ENCODE peak calls at places on chromosomes 12 and 14, in four cellular contexts. One of them, this sample, is unnamed. For H3K27me3, the result is how much of the 10 kb centered on the place peaks cover.

GRCh38 chr14:34365309-34365915 is 96.6 kb downstream of the SPTSSA start:
- DNase-seq in right lobe of liver: no peak
- DNase-seq in CD8-positive, alpha-beta T cell: no peak
- DNase-seq in stomach: no peak
- DNase-seq in this sample: no peak

GRCh38 chr14:99772371-99773283 is 20.6 kb upstream of the EML1 start:
- DNase-seq in right lobe of liver: no peak
- DNase-seq in CD8-positive, alpha-beta T cell: no peak
- DNase-seq in stomach: no peak
- DNase-seq in this sample: no peak

GRCh38 chr12:104357431-104357952 is 54.0 kb downstream of the EID3 start:
- DNase-seq in right lobe of liver: no peak
- DNase-seq in CD8-positive, alpha-beta T cell: no peak
- DNase-seq in stomach: no peak
- DNase-seq in this sample: no peak

GRCh38 chr14:50237448-50237847 is 6.1 kb upstream of the SOS2 start:
- DNase-seq in right lobe of liver: no peak
- DNase-seq in CD8-positive, alpha-beta T cell: no peak
- DNase-seq in stomach: no peak
- DNase-seq in this sample: no peak

GRCh38 chr12:11150832-11151231 is 16.4 kb upstream of the TAS2R30 start:
- DNase-seq in right lobe of liver: no peak
- DNase-seq in CD8-positive, alpha-beta T cell: no peak
- DNase-seq in stomach: no peak
- DNase-seq in this sample: no peak

GRCh38 chr12:111298583-111299436 is 70.1 kb downstream of the PHETA1 start:
- DNase-seq in right lobe of liver: peak
- DNase-seq in CD8-positive, alpha-beta T cell: peak
- DNase-seq in stomach: peak
- DNase-seq in this sample: no peak

GRCh38 chr12:43284441-43284840 is 267.6 kb downstream of the ADAMTS20 start:
- DNase-seq in right lobe of liver: no peak
- DNase-seq in CD8-positive, alpha-beta T cell: no peak
- DNase-seq in stomach: no peak
- DNase-seq in this sample: no peak

GRCh38 chr14:80211143-80212024 is at the start of gene DIO2:
- DNase-seq in right lobe of liver: no peak
- DNase-seq in CD8-positive, alpha-beta T cell: no peak
- DNase-seq in stomach: no peak
- DNase-seq in this sample: peak

GRCh38 chr14:64266206-64266605 is 28.0 kb downstream of the ESR2 start:
- DNase-seq in right lobe of liver: no peak
- DNase-seq in CD8-positive, alpha-beta T cell: no peak
- DNase-seq in stomach: no peak
- DNase-seq in this sample: no peak

GRCh38 chr14:87643005-87643404 is 350.0 kb downstream of the GALC start:
- DNase-seq in right lobe of liver: no peak
- DNase-seq in CD8-positive, alpha-beta T cell: no peak
- DNase-seq in stomach: no peak
- DNase-seq in this sample: no peak

GRCh38 chr12:117583677-117584076 is 222.3 kb upstream of the NOS1 start:
- DNase-seq in right lobe of liver: no peak
- DNase-seq in CD8-positive, alpha-beta T cell: no peak
- DNase-seq in stomach: no peak
- DNase-seq in this sample: no peak

GRCh38 chr12:91289881-91290280 is 107.3 kb upstream of the DCN start:
- DNase-seq in right lobe of liver: no peak
- DNase-seq in CD8-positive, alpha-beta T cell: no peak
- DNase-seq in stomach: no peak
- DNase-seq in this sample: no peak

GRCh38 chr12:64672925-64673409 is 62.7 kb downstream of the RASSF3 start:
- DNase-seq in right lobe of liver: peak
- DNase-seq in CD8-positive, alpha-beta T cell: no peak
- DNase-seq in stomach: peak
- DNase-seq in this sample: peak

GRCh38 chr12:24898606-24899005 is 50.3 kb downstream of the BCAT1 start:
- DNase-seq in right lobe of liver: no peak
- DNase-seq in CD8-positive, alpha-beta T cell: no peak
- DNase-seq in stomach: no peak
- DNase-seq in this sample: no peak

GRCh38 chr14:94048676-94049624 is 22.8 kb downstream of the OTUB2 start:
- DNase-seq in right lobe of liver: no peak
- DNase-seq in CD8-positive, alpha-beta T cell: no peak
- DNase-seq in stomach: no peak
- DNase-seq in this sample: no peak

GRCh38 chr12:122895757-122896636 is at the start of gene VPS37B:
- DNase-seq in right lobe of liver: peak
- DNase-seq in CD8-positive, alpha-beta T cell: peak
- DNase-seq in stomach: peak
- DNase-seq in this sample: peak

GRCh38 chr14:89479802-89480201 is 62.8 kb upstream of the FOXN3 start:
- DNase-seq in right lobe of liver: no peak
- DNase-seq in CD8-positive, alpha-beta T cell: no peak
- DNase-seq in stomach: no peak
- DNase-seq in this sample: no peak

GRCh38 chr14:95256011-95256775 is 63.5 kb downstream of the CLMN start:
- DNase-seq in right lobe of liver: no peak
- DNase-seq in CD8-positive, alpha-beta T cell: no peak
- DNase-seq in stomach: no peak
- DNase-seq in this sample: no peak

GRCh38 chr14:74875941-74876913 is at the start of gene PROX2:
- DNase-seq in right lobe of liver: no peak
- DNase-seq in CD8-positive, alpha-beta T cell: no peak
- DNase-seq in stomach: no peak
- DNase-seq in this sample: no peak

GRCh38 chr12:31896514-31897039 is 62.6 kb upstream of the RESF1 start:
- DNase-seq in right lobe of liver: no peak
- DNase-seq in CD8-positive, alpha-beta T cell: peak
- DNase-seq in stomach: peak
- DNase-seq in this sample: no peak

GRCh38 chr12:84919271-84919670 is 6.7 kb upstream of the SLC6A15 start:
- DNase-seq in right lobe of liver: no peak
- DNase-seq in CD8-positive, alpha-beta T cell: no peak
- DNase-seq in stomach: no peak
- DNase-seq in this sample: no peak

GRCh38 chr12:12784911-12785814 is at the start of gene APOLD1:
- DNase-seq in right lobe of liver: no peak
- DNase-seq in CD8-positive, alpha-beta T cell: no peak
- DNase-seq in stomach: no peak
- DNase-seq in this sample: no peak

GRCh38 chr12:12786371-12786715 is 884 bp downstream of the APOLD1 start:
- DNase-seq in right lobe of liver: no peak
- DNase-seq in CD8-positive, alpha-beta T cell: no peak
- DNase-seq in stomach: no peak
- DNase-seq in this sample: no peak

GRCh38 chr12:12786716-12787601 is 1.5 kb downstream of the APOLD1 start:
- DNase-seq in right lobe of liver: peak
- DNase-seq in CD8-positive, alpha-beta T cell: peak
- DNase-seq in stomach: peak
- DNase-seq in this sample: peak

GRCh38 chr12:12788131-12788530 is 2.7 kb downstream of the APOLD1 start:
- DNase-seq in right lobe of liver: no peak
- DNase-seq in CD8-positive, alpha-beta T cell: no peak
- DNase-seq in stomach: no peak
- DNase-seq in this sample: no peak

DNA sequence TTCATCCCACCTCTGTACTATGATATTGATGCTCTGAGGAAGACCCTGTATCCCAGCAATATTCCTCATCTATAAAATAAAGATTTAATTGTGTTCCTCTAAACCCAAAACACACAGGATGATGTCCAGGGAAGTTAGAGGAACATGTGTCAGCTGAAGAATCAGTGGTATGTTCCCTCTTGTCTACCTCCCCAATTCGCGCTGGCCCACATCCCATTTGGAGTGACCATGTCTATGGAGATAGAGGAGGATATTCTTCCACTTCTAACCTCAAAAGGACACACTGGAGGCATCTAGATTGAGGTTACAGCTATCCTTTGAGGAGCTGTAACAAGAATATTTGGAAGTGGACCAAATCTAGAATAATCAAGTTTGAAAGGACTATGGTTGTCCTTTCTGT is 1.3 kb upstream of the APOLD1 start:
- DNase-seq in right lobe of liver: no peak
- DNase-seq in CD8-positive, alpha-beta T cell: no peak
- DNase-seq in stomach: no peak
- DNase-seq in this sample: no peak
- H3K27ac ChIP-seq in right lobe of liver: no peak
- H3K27ac ChIP-seq in CD8-positive, alpha-beta T cell: no peak
- H3K27ac ChIP-seq in stomach: peak
- H3K27ac ChIP-seq in this sample: no peak

GRCh38 chr12:2692156-2692555 is 102.6 kb upstream of the FKBP4 start:
- DNase-seq in right lobe of liver: no peak
- DNase-seq in CD8-positive, alpha-beta T cell: peak
- DNase-seq in stomach: no peak
- DNase-seq in this sample: no peak
- H3K27me3 ChIP-seq in right lobe of liver: under half
- H3K27me3 ChIP-seq in CD8-positive, alpha-beta T cell: under half
- H3K27me3 ChIP-seq in stomach: under half
- H3K27me3 ChIP-seq in this sample: under half

GRCh38 chr12:6459004-6459337 is 7.1 kb downstream of the TAPBPL start:
- DNase-seq in right lobe of liver: no peak
- DNase-seq in CD8-positive, alpha-beta T cell: no peak
- DNase-seq in stomach: no peak
- DNase-seq in this sample: no peak

GRCh38 chr12:6463211-6463610 is 7.3 kb downstream of the VAMP1 start:
- DNase-seq in right lobe of liver: no peak
- DNase-seq in CD8-positive, alpha-beta T cell: peak
- DNase-seq in stomach: no peak
- DNase-seq in this sample: no peak

GRCh38 chr12:6462234-6462995 is 8.1 kb downstream of the VAMP1 start:
- DNase-seq in right lobe of liver: no peak
- DNase-seq in CD8-positive, alpha-beta T cell: peak
- DNase-seq in stomach: no peak
- DNase-seq in this sample: no peak

GRCh38 chr12:6461401-6462233 is 8.9 kb downstream of the VAMP1 start:
- DNase-seq in right lobe of liver: peak
- DNase-seq in CD8-positive, alpha-beta T cell: peak
- DNase-seq in stomach: peak
- DNase-seq in this sample: peak

GRCh38 chr12:6460751-6461371 is 9.0 kb downstream of the TAPBPL start:
- DNase-seq in right lobe of liver: no peak
- DNase-seq in CD8-positive, alpha-beta T cell: peak
- DNase-seq in stomach: no peak
- DNase-seq in this sample: no peak
- H3K27ac ChIP-seq in right lobe of liver: peak
- H3K27ac ChIP-seq in CD8-positive, alpha-beta T cell: peak
- H3K27ac ChIP-seq in stomach: peak
- H3K27ac ChIP-seq in this sample: peak

GRCh38 chr12:132591107-132591935 is 19.1 kb downstream of the LRCOL1 start:
- DNase-seq in right lobe of liver: no peak
- DNase-seq in CD8-positive, alpha-beta T cell: peak
- DNase-seq in stomach: no peak
- DNase-seq in this sample: no peak

GRCh38 chr12:132593938-132594358 is 16.4 kb downstream of the LRCOL1 start:
- DNase-seq in right lobe of liver: peak
- DNase-seq in CD8-positive, alpha-beta T cell: peak
- DNase-seq in stomach: peak
- DNase-seq in this sample: peak

GRCh38 chr12:132593521-132593920 is 16.9 kb downstream of the LRCOL1 start:
- DNase-seq in right lobe of liver: no peak
- DNase-seq in CD8-positive, alpha-beta T cell: peak
- DNase-seq in stomach: no peak
- DNase-seq in this sample: peak

GRCh38 chr12:132593071-132593470 is 17.3 kb downstream of the LRCOL1 start:
- DNase-seq in right lobe of liver: no peak
- DNase-seq in CD8-positive, alpha-beta T cell: no peak
- DNase-seq in stomach: no peak
- DNase-seq in this sample: peak

DNA sequence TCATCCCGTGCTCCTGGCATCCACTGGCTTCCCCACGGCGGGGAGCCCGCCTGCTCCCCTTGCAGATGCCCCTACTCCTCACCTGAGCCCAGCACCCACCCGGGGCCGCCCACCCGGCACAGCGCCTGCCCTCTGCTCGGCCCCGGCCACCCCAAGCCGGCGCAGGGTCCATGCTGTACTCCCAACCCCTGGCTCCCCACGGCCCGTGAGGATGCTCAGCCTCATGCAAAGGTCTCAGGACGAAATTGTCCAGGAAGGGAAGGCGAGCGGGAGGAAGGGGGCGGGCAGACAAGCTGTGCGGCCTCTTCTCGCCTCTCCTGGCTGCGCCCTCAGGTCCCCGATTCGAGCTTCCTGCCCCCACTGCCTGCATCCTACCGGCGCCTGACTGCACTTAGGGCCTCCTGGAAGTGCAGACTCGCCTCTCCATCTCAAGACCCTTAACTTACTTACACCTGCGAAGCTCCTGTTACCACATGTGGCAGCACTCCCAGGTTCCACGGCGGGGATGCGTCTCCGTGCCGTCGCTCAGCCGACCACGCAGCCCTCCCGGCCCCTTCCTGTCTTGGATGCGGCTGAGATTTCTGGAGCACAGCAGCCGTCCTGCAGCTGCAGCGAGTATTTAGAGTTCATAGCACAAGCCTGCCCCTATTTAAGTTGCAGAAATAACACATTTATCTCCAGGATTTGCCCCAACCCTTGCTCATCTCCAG is 18.0 kb downstream of the LRCOL1 start:
- DNase-seq in right lobe of liver: no peak
- DNase-seq in CD8-positive, alpha-beta T cell: peak
- DNase-seq in stomach: no peak
- DNase-seq in this sample: peak
- H3K27me3 ChIP-seq in right lobe of liver: under half
- H3K27me3 ChIP-seq in CD8-positive, alpha-beta T cell: under half
- H3K27me3 ChIP-seq in stomach: under half
- H3K27me3 ChIP-seq in this sample: under half

GRCh38 chr12:27984275-27984674 is 11.7 kb upstream of the PTHLH start:
- DNase-seq in right lobe of liver: no peak
- DNase-seq in CD8-positive, alpha-beta T cell: no peak
- DNase-seq in stomach: no peak
- DNase-seq in this sample: no peak
- H3K27ac ChIP-seq in right lobe of liver: no peak
- H3K27ac ChIP-seq in CD8-positive, alpha-beta T cell: no peak
- H3K27ac ChIP-seq in stomach: no peak
- H3K27ac ChIP-seq in this sample: no peak

GRCh38 chr12:2052861-2053674 is at the start of gene CACNA1C:
- DNase-seq in right lobe of liver: peak
- DNase-seq in CD8-positive, alpha-beta T cell: peak
- DNase-seq in stomach: peak
- DNase-seq in this sample: peak
- H3K27me3 ChIP-seq in right lobe of liver: under half
- H3K27me3 ChIP-seq in CD8-positive, alpha-beta T cell: under half
- H3K27me3 ChIP-seq in stomach: half or more
- H3K27me3 ChIP-seq in this sample: under half

This sample was measured in left lung.